ENCODE peak calls at places on chromosomes 3 and 15, in seven cellular contexts. One of them, this sample, is unnamed.

GRCh38 chr3:27939940-27940339 is 217.8 kb upstream of the EOMES start:
- DNase-seq in GM23248: peak; percentile 80
- DNase-seq in IMR-90: peak; percentile 21
- DNase-seq in mesenchymal stem cell: peak; percentile 1
- DNase-seq in neural progenitor cell: peak; percentile 2
- DNase-seq in kidney: no peak
- DNase-seq in mammary epithelial cell: peak; percentile 20
- DNase-seq in this sample: peak; percentile 66

GRCh38 chr15:74958908-74959642 is 2.5 kb upstream of the RPP25 start:
- DNase-seq in GM23248: no peak
- DNase-seq in IMR-90: no peak
- DNase-seq in mesenchymal stem cell: no peak
- DNase-seq in neural progenitor cell: peak; percentile 74
- DNase-seq in kidney: peak; percentile 70
- DNase-seq in mammary epithelial cell: no peak
- DNase-seq in this sample: no peak

GRCh38 chr3:21893250-21893649 is 142.2 kb upstream of the ZNF385D start:
- DNase-seq in GM23248: peak; percentile 50
- DNase-seq in IMR-90: peak; percentile 17
- DNase-seq in mesenchymal stem cell: no peak
- DNase-seq in neural progenitor cell: no peak
- DNase-seq in kidney: no peak
- DNase-seq in mammary epithelial cell: no peak
- DNase-seq in this sample: peak; percentile 65

GRCh38 chr15:79769081-79769481 is 127.7 kb downstream of the MTHFS start:
- DNase-seq in GM23248: peak; percentile 77
- DNase-seq in IMR-90: no peak
- DNase-seq in mesenchymal stem cell: no peak
- DNase-seq in neural progenitor cell: no peak
- DNase-seq in kidney: no peak
- DNase-seq in mammary epithelial cell: peak; percentile 26
- DNase-seq in this sample: no peak

GRCh38 chr3:7249493-7250076 is 388.7 kb downstream of the GRM7 start:
- DNase-seq in GM23248: no peak
- DNase-seq in IMR-90: no peak
- DNase-seq in mesenchymal stem cell: peak; percentile 68
- DNase-seq in neural progenitor cell: no peak
- DNase-seq in kidney: no peak
- DNase-seq in mammary epithelial cell: no peak
- DNase-seq in this sample: no peak

GRCh38 chr3:173983353-173983752 is 585.8 kb downstream of the NLGN1 start:
- DNase-seq in GM23248: peak; percentile 68
- DNase-seq in IMR-90: peak; percentile 78
- DNase-seq in mesenchymal stem cell: peak; percentile 29
- DNase-seq in neural progenitor cell: no peak
- DNase-seq in kidney: no peak
- DNase-seq in mammary epithelial cell: no peak
- DNase-seq in this sample: peak; percentile 78

GRCh38 chr3:61848885-61849284 is 287.5 kb downstream of the PTPRG start:
- DNase-seq in GM23248: peak; percentile 72
- DNase-seq in IMR-90: peak; percentile 72
- DNase-seq in mesenchymal stem cell: no peak
- DNase-seq in neural progenitor cell: no peak
- DNase-seq in kidney: no peak
- DNase-seq in mammary epithelial cell: peak; percentile 68
- DNase-seq in this sample: peak; percentile 73

GRCh38 chr3:154718058-154718457 is 288.1 kb upstream of the GPR149 start:
- DNase-seq in GM23248: no peak
- DNase-seq in IMR-90: no peak
- DNase-seq in mesenchymal stem cell: no peak
- DNase-seq in neural progenitor cell: no peak
- DNase-seq in kidney: no peak
- DNase-seq in mammary epithelial cell: no peak
- DNase-seq in this sample: no peak

GRCh38 chr3:168116279-168116678 is 20.6 kb upstream of the GOLIM4 start:
- DNase-seq in GM23248: peak; percentile 88
- DNase-seq in IMR-90: no peak
- DNase-seq in mesenchymal stem cell: peak; percentile 8
- DNase-seq in neural progenitor cell: no peak
- DNase-seq in kidney: no peak
- DNase-seq in mammary epithelial cell: peak; percentile 67
- DNase-seq in this sample: peak; percentile 65

GRCh38 chr3:98954806-98955205 is 53.3 kb upstream of the DCBLD2 start:
- DNase-seq in GM23248: peak; percentile 71
- DNase-seq in IMR-90: peak; percentile 50
- DNase-seq in mesenchymal stem cell: no peak
- DNase-seq in neural progenitor cell: no peak
- DNase-seq in kidney: no peak
- DNase-seq in mammary epithelial cell: peak; percentile 74
- DNase-seq in this sample: peak; percentile 55

DNA sequence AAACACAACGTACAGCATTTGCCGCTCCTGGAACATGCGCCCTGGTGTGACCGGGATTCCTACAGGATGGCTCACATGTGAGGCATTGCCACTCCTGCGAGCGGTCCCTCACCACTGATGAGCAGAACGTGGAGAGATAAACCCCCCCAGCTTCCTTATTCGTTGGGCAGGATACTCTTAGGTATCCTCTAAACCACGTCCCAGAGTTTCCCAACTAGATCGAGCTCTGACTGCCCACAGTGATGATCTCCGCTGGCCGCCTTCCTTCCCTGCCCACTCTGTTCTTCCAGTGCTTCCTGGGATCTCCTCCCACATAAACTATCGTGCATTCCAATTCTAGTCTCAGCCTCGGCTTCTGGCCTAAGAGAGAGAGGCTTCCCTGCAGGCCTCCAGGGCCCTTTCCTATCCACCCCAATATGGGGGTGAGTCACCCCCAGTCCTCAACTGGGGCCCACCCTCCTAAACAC is 91.8 kb downstream of the TOP2B start:
- DNase-seq in GM23248: peak; percentile 10
- DNase-seq in IMR-90: peak; percentile 50
- DNase-seq in mesenchymal stem cell: peak; percentile 81
- DNase-seq in neural progenitor cell: no peak
- DNase-seq in kidney: no peak
- DNase-seq in mammary epithelial cell: no peak
- DNase-seq in this sample: peak; percentile 15
- H3K9ac ChIP-seq in GM23248: no peak overlapping the region
- H3K9ac ChIP-seq in IMR-90: peak overlapping the region; percentile 15
- H3K9ac ChIP-seq in mesenchymal stem cell: no peak overlapping the region
- H3K9ac ChIP-seq in neural progenitor cell: no peak overlapping the region
- H3K9ac ChIP-seq in kidney: no peak overlapping the region
- H3K9ac ChIP-seq in mammary epithelial cell: no peak overlapping the region
- H3K9ac ChIP-seq in this sample: no peak overlapping the region

GRCh38 chr15:25847066-25847465 is 16.1 kb downstream of the ATP10A start:
- DNase-seq in GM23248: no peak
- DNase-seq in IMR-90: no peak
- DNase-seq in mesenchymal stem cell: no peak
- DNase-seq in neural progenitor cell: no peak
- DNase-seq in kidney: no peak
- DNase-seq in mammary epithelial cell: no peak
- DNase-seq in this sample: no peak

GRCh38 chr15:25846377-25846776 is 16.8 kb downstream of the ATP10A start:
- DNase-seq in GM23248: peak; percentile 44
- DNase-seq in IMR-90: no peak
- DNase-seq in mesenchymal stem cell: no peak
- DNase-seq in neural progenitor cell: no peak
- DNase-seq in kidney: no peak
- DNase-seq in mammary epithelial cell: no peak
- DNase-seq in this sample: no peak

GRCh38 chr15:25849431-25849921 is 13.7 kb downstream of the ATP10A start:
- DNase-seq in GM23248: peak; percentile 94
- DNase-seq in IMR-90: peak; percentile 83
- DNase-seq in mesenchymal stem cell: peak; percentile 27
- DNase-seq in neural progenitor cell: peak; percentile 28
- DNase-seq in kidney: no peak
- DNase-seq in mammary epithelial cell: no peak
- DNase-seq in this sample: peak; percentile 81

GRCh38 chr15:25848769-25849430 is 14.2 kb downstream of the ATP10A start:
- DNase-seq in GM23248: no peak
- DNase-seq in IMR-90: no peak
- DNase-seq in mesenchymal stem cell: no peak
- DNase-seq in neural progenitor cell: peak; percentile 26
- DNase-seq in kidney: no peak
- DNase-seq in mammary epithelial cell: no peak
- DNase-seq in this sample: no peak

GRCh38 chr15:25848325-25848724 is 14.8 kb downstream of the ATP10A start:
- DNase-seq in GM23248: no peak
- DNase-seq in IMR-90: no peak
- DNase-seq in mesenchymal stem cell: no peak
- DNase-seq in neural progenitor cell: no peak
- DNase-seq in kidney: no peak
- DNase-seq in mammary epithelial cell: no peak
- DNase-seq in this sample: no peak
- H3K4me1 ChIP-seq in GM23248: peaks cover 62% of the 10 kb centered on the region
- H3K4me1 ChIP-seq in IMR-90: peaks cover 23% of the 10 kb centered on the region
- H3K4me1 ChIP-seq in mesenchymal stem cell: peaks cover 23% of the 10 kb centered on the region
- H3K4me1 ChIP-seq in neural progenitor cell: peaks cover 24% of the 10 kb centered on the region
- H3K4me1 ChIP-seq in kidney: peaks cover 11% of the 10 kb centered on the region
- H3K4me1 ChIP-seq in mammary epithelial cell: no peaks in the 10 kb centered on the region
- H3K4me1 ChIP-seq in this sample: peaks cover 24% of the 10 kb centered on the region

GRCh38 chr3:71067977-71068376 is 515.6 kb downstream of the FOXP1 start:
- DNase-seq in GM23248: no peak
- DNase-seq in IMR-90: no peak
- DNase-seq in mesenchymal stem cell: no peak
- DNase-seq in neural progenitor cell: no peak
- DNase-seq in kidney: no peak
- DNase-seq in mammary epithelial cell: peak; percentile 54
- DNase-seq in this sample: no peak
- H3K4me3 ChIP-seq in GM23248: no peak overlapping the region
- H3K4me3 ChIP-seq in IMR-90: no peak overlapping the region
- H3K4me3 ChIP-seq in mesenchymal stem cell: no peak overlapping the region
- H3K4me3 ChIP-seq in neural progenitor cell: no peak overlapping the region
- H3K4me3 ChIP-seq in kidney: no peak overlapping the region
- H3K4me3 ChIP-seq in mammary epithelial cell: no peak overlapping the region
- H3K4me3 ChIP-seq in this sample: no peak overlapping the region

GRCh38 chr3:195908439-195909293 is at the start of gene TNK2:
- DNase-seq in GM23248: peak; percentile 67
- DNase-seq in IMR-90: no peak
- DNase-seq in mesenchymal stem cell: no peak
- DNase-seq in neural progenitor cell: peak; percentile 52
- DNase-seq in kidney: peak; percentile 81
- DNase-seq in mammary epithelial cell: no peak
- DNase-seq in this sample: no peak
- H3K9ac ChIP-seq in GM23248: peak within 1 kb of the TSS; percentile 23
- H3K9ac ChIP-seq in IMR-90: peak within 1 kb of the TSS; percentile 53
- H3K9ac ChIP-seq in mesenchymal stem cell: peak within 1 kb of the TSS; percentile 47
- H3K9ac ChIP-seq in neural progenitor cell: no peak within 1 kb of the TSS
- H3K9ac ChIP-seq in kidney: peak within 1 kb of the TSS; percentile 35
- H3K9ac ChIP-seq in mammary epithelial cell: peak within 1 kb of the TSS; percentile 76
- H3K9ac ChIP-seq in this sample: peak within 1 kb of the TSS; percentile 37

GRCh38 chr15:63050737-63051700 is 8.5 kb downstream of the TPM1 start:
- DNase-seq in GM23248: peak; percentile 85
- DNase-seq in IMR-90: peak; percentile 88
- DNase-seq in mesenchymal stem cell: peak; percentile 89
- DNase-seq in neural progenitor cell: no peak
- DNase-seq in kidney: no peak
- DNase-seq in mammary epithelial cell: no peak
- DNase-seq in this sample: peak; percentile 97
- H3K4me1 ChIP-seq in GM23248: peaks cover 85% of the 10 kb centered on the region
- H3K4me1 ChIP-seq in IMR-90: peaks cover 30% of the 10 kb centered on the region
- H3K4me1 ChIP-seq in mesenchymal stem cell: peaks cover 15% of the 10 kb centered on the region
- H3K4me1 ChIP-seq in neural progenitor cell: peaks cover 49% of the 10 kb centered on the region
- H3K4me1 ChIP-seq in kidney: peaks cover 47% of the 10 kb centered on the region
- H3K4me1 ChIP-seq in mammary epithelial cell: peaks cover 46% of the 10 kb centered on the region
- H3K4me1 ChIP-seq in this sample: peaks cover 45% of the 10 kb centered on the region

GRCh38 chr15:52112203-52112750 is 298 bp downstream of the BCL2L10 start:
- DNase-seq in GM23248: peak; percentile 45
- DNase-seq in IMR-90: no peak
- DNase-seq in mesenchymal stem cell: no peak
- DNase-seq in neural progenitor cell: no peak
- DNase-seq in kidney: peak; percentile 79
- DNase-seq in mammary epithelial cell: no peak
- DNase-seq in this sample: no peak

GRCh38 chr15:52106641-52107040 is 5.9 kb downstream of the BCL2L10 start:
- DNase-seq in GM23248: no peak
- DNase-seq in IMR-90: no peak
- DNase-seq in mesenchymal stem cell: no peak
- DNase-seq in neural progenitor cell: no peak
- DNase-seq in kidney: no peak
- DNase-seq in mammary epithelial cell: no peak
- DNase-seq in this sample: no peak

GRCh38 chr15:52111517-52112202 is 915 bp downstream of the BCL2L10 start:
- DNase-seq in GM23248: no peak
- DNase-seq in IMR-90: no peak
- DNase-seq in mesenchymal stem cell: no peak
- DNase-seq in neural progenitor cell: no peak
- DNase-seq in kidney: no peak
- DNase-seq in mammary epithelial cell: no peak
- DNase-seq in this sample: no peak

GRCh38 chr15:52107238-52107637 is 5.3 kb downstream of the BCL2L10 start:
- DNase-seq in GM23248: no peak
- DNase-seq in IMR-90: no peak
- DNase-seq in mesenchymal stem cell: no peak
- DNase-seq in neural progenitor cell: no peak
- DNase-seq in kidney: no peak
- DNase-seq in mammary epithelial cell: no peak
- DNase-seq in this sample: no peak

GRCh38 chr15:52109559-52110451 is 2.8 kb downstream of the BCL2L10 start:
- DNase-seq in GM23248: no peak
- DNase-seq in IMR-90: no peak
- DNase-seq in mesenchymal stem cell: no peak
- DNase-seq in neural progenitor cell: no peak
- DNase-seq in kidney: no peak
- DNase-seq in mammary epithelial cell: no peak
- DNase-seq in this sample: no peak
- H3K4me3 ChIP-seq in GM23248: no peak overlapping the region
- H3K4me3 ChIP-seq in IMR-90: no peak overlapping the region
- H3K4me3 ChIP-seq in mesenchymal stem cell: no peak overlapping the region
- H3K4me3 ChIP-seq in neural progenitor cell: no peak overlapping the region
- H3K4me3 ChIP-seq in kidney: no peak overlapping the region
- H3K4me3 ChIP-seq in mammary epithelial cell: no peak overlapping the region
- H3K4me3 ChIP-seq in this sample: no peak overlapping the region

GRCh38 chr3:58336135-58336882 is 3.6 kb downstream of the PXK start:
- DNase-seq in GM23248: peak; percentile 92
- DNase-seq in IMR-90: peak; percentile 89
- DNase-seq in mesenchymal stem cell: peak; percentile 87
- DNase-seq in neural progenitor cell: no peak
- DNase-seq in kidney: no peak
- DNase-seq in mammary epithelial cell: peak; percentile 92
- DNase-seq in this sample: peak; percentile 78

GRCh38 chr3:58334013-58334321 is 1.3 kb downstream of the PXK start:
- DNase-seq in GM23248: no peak
- DNase-seq in IMR-90: no peak
- DNase-seq in mesenchymal stem cell: peak; percentile 41
- DNase-seq in neural progenitor cell: peak; percentile 34
- DNase-seq in kidney: no peak
- DNase-seq in mammary epithelial cell: no peak
- DNase-seq in this sample: no peak

GRCh38 chr3:58333206-58334012 is 717 bp downstream of the PXK start:
- DNase-seq in GM23248: peak; percentile 48
- DNase-seq in IMR-90: no peak
- DNase-seq in mesenchymal stem cell: no peak
- DNase-seq in neural progenitor cell: peak; percentile 55
- DNase-seq in kidney: peak; percentile 78
- DNase-seq in mammary epithelial cell: no peak
- DNase-seq in this sample: no peak

GRCh38 chr3:58337190-58337589 is 4.5 kb downstream of the PXK start:
- DNase-seq in GM23248: no peak
- DNase-seq in IMR-90: no peak
- DNase-seq in mesenchymal stem cell: no peak
- DNase-seq in neural progenitor cell: no peak
- DNase-seq in kidney: no peak
- DNase-seq in mammary epithelial cell: no peak
- DNase-seq in this sample: no peak

GRCh38 chr3:58335432-58335947 is 2.8 kb downstream of the PXK start:
- DNase-seq in GM23248: no peak
- DNase-seq in IMR-90: no peak
- DNase-seq in mesenchymal stem cell: no peak
- DNase-seq in neural progenitor cell: no peak
- DNase-seq in kidney: no peak
- DNase-seq in mammary epithelial cell: no peak
- DNase-seq in this sample: no peak
- H3K9ac ChIP-seq in GM23248: peak overlapping the region; percentile 86
- H3K9ac ChIP-seq in IMR-90: peak overlapping the region; percentile 85
- H3K9ac ChIP-seq in mesenchymal stem cell: peak overlapping the region; percentile 87
- H3K9ac ChIP-seq in neural progenitor cell: no peak overlapping the region
- H3K9ac ChIP-seq in kidney: peak overlapping the region; percentile 78
- H3K9ac ChIP-seq in mammary epithelial cell: peak overlapping the region; percentile 36
- H3K9ac ChIP-seq in this sample: peak overlapping the region; percentile 52

This sample was measured in fibroblast of lung.